ENCODE peak calls at places on chromosomes 13 and 19, in ten cellular contexts. One of them, this sample, is unnamed.

GRCh38 chr19:18437481-18438330 is at the start of gene ISYNA1:
- DNase-seq in activated naive CD8-positive, alpha-beta T cell treated with anti-CD3 and anti-CD28 coated beads, Interleukin-2, amount 50 U/mL, for 24 hours: peak; percentile 56
- DNase-seq in IMR-90: peak; percentile 20
- DNase-seq in NCI-H774: peak; percentile 23
- DNase-seq in lung microvascular endothelial cell: peak; percentile 47
- DNase-seq in lung: no peak
- DNase-seq in kidney: peak; percentile 89
- DNase-seq in CD4-positive, alpha-beta T cell: no peak
- DNase-seq in renal cortical epithelial cell: peak; percentile 19
- DNase-seq in nephron progenitor cell: peak; percentile 74
- DNase-seq in this sample: peak; percentile 60

GRCh38 chr19:10517361-10517759 is at the start of gene S1PR5:
- DNase-seq in lung: no peak
- DNase-seq in NCI-H774: no peak
- DNase-seq in renal cortical epithelial cell: no peak
- DNase-seq in activated naive CD8-positive, alpha-beta T cell treated with anti-CD3 and anti-CD28 coated beads, Interleukin-2, amount 50 U/mL, for 24 hours: no peak
- DNase-seq in IMR-90: no peak
- DNase-seq in lung microvascular endothelial cell: no peak
- DNase-seq in CD4-positive, alpha-beta T cell: no peak
- DNase-seq in kidney: peak; percentile 81
- DNase-seq in nephron progenitor cell: peak; percentile 73
- DNase-seq in this sample: no peak

GRCh38 chr13:72180253-72180952 is 313.4 kb upstream of the DACH1 start:
- DNase-seq in NCI-H774: no peak
- DNase-seq in kidney: no peak
- DNase-seq in activated naive CD8-positive, alpha-beta T cell treated with anti-CD3 and anti-CD28 coated beads, Interleukin-2, amount 50 U/mL, for 24 hours: no peak
- DNase-seq in CD4-positive, alpha-beta T cell: no peak
- DNase-seq in lung: no peak
- DNase-seq in renal cortical epithelial cell: peak; percentile 97
- DNase-seq in nephron progenitor cell: no peak
- DNase-seq in lung microvascular endothelial cell: no peak
- DNase-seq in IMR-90: peak; percentile 0
- DNase-seq in this sample: no peak

GRCh38 chr13:102090532-102090931 is 311.3 kb downstream of the FGF14 start:
- DNase-seq in lung microvascular endothelial cell: no peak
- DNase-seq in renal cortical epithelial cell: no peak
- DNase-seq in activated naive CD8-positive, alpha-beta T cell treated with anti-CD3 and anti-CD28 coated beads, Interleukin-2, amount 50 U/mL, for 24 hours: no peak
- DNase-seq in NCI-H774: no peak
- DNase-seq in lung: no peak
- DNase-seq in kidney: no peak
- DNase-seq in IMR-90: no peak
- DNase-seq in CD4-positive, alpha-beta T cell: no peak
- DNase-seq in nephron progenitor cell: no peak
- DNase-seq in this sample: no peak

GRCh38 chr13:66996503-66996902 is 233.6 kb downstream of the PCDH9 start:
- DNase-seq in nephron progenitor cell: no peak
- DNase-seq in lung: no peak
- DNase-seq in NCI-H774: no peak
- DNase-seq in activated naive CD8-positive, alpha-beta T cell treated with anti-CD3 and anti-CD28 coated beads, Interleukin-2, amount 50 U/mL, for 24 hours: no peak
- DNase-seq in renal cortical epithelial cell: peak; percentile 4
- DNase-seq in CD4-positive, alpha-beta T cell: no peak
- DNase-seq in kidney: no peak
- DNase-seq in IMR-90: peak; percentile 18
- DNase-seq in lung microvascular endothelial cell: no peak
- DNase-seq in this sample: no peak

GRCh38 chr19:31586282-31586681 is 237.0 kb upstream of the TSHZ3 start:
- DNase-seq in IMR-90: peak; percentile 62
- DNase-seq in NCI-H774: no peak
- DNase-seq in lung microvascular endothelial cell: no peak
- DNase-seq in nephron progenitor cell: no peak
- DNase-seq in activated naive CD8-positive, alpha-beta T cell treated with anti-CD3 and anti-CD28 coated beads, Interleukin-2, amount 50 U/mL, for 24 hours: no peak
- DNase-seq in renal cortical epithelial cell: no peak
- DNase-seq in kidney: no peak
- DNase-seq in CD4-positive, alpha-beta T cell: no peak
- DNase-seq in lung: no peak
- DNase-seq in this sample: no peak

GRCh38 chr19:9797871-9798270 is 21.0 kb downstream of the FBXL12 start:
- DNase-seq in CD4-positive, alpha-beta T cell: no peak
- DNase-seq in activated naive CD8-positive, alpha-beta T cell treated with anti-CD3 and anti-CD28 coated beads, Interleukin-2, amount 50 U/mL, for 24 hours: no peak
- DNase-seq in lung microvascular endothelial cell: no peak
- DNase-seq in nephron progenitor cell: no peak
- DNase-seq in NCI-H774: no peak
- DNase-seq in kidney: no peak
- DNase-seq in renal cortical epithelial cell: no peak
- DNase-seq in lung: no peak
- DNase-seq in IMR-90: no peak
- DNase-seq in this sample: no peak

GRCh38 chr13:49893591-49893990 is 42.5 kb downstream of the SPRYD7 start:
- DNase-seq in activated naive CD8-positive, alpha-beta T cell treated with anti-CD3 and anti-CD28 coated beads, Interleukin-2, amount 50 U/mL, for 24 hours: no peak
- DNase-seq in lung: no peak
- DNase-seq in renal cortical epithelial cell: no peak
- DNase-seq in NCI-H774: no peak
- DNase-seq in kidney: no peak
- DNase-seq in nephron progenitor cell: no peak
- DNase-seq in CD4-positive, alpha-beta T cell: no peak
- DNase-seq in IMR-90: no peak
- DNase-seq in lung microvascular endothelial cell: no peak
- DNase-seq in this sample: no peak

GRCh38 chr13:23620211-23620610 is 50.0 kb downstream of the TNFRSF19 start:
- DNase-seq in IMR-90: no peak
- DNase-seq in kidney: no peak
- DNase-seq in lung microvascular endothelial cell: no peak
- DNase-seq in activated naive CD8-positive, alpha-beta T cell treated with anti-CD3 and anti-CD28 coated beads, Interleukin-2, amount 50 U/mL, for 24 hours: no peak
- DNase-seq in renal cortical epithelial cell: no peak
- DNase-seq in lung: no peak
- DNase-seq in NCI-H774: no peak
- DNase-seq in CD4-positive, alpha-beta T cell: no peak
- DNase-seq in nephron progenitor cell: no peak
- DNase-seq in this sample: no peak

GRCh38 chr19:49921871-49922755 is 6.9 kb upstream of the ATF5 start:
- DNase-seq in renal cortical epithelial cell: peak; percentile 66
- DNase-seq in activated naive CD8-positive, alpha-beta T cell treated with anti-CD3 and anti-CD28 coated beads, Interleukin-2, amount 50 U/mL, for 24 hours: no peak
- DNase-seq in NCI-H774: no peak
- DNase-seq in CD4-positive, alpha-beta T cell: no peak
- DNase-seq in kidney: peak; percentile 56
- DNase-seq in lung microvascular endothelial cell: no peak
- DNase-seq in lung: no peak
- DNase-seq in IMR-90: peak; percentile 81
- DNase-seq in nephron progenitor cell: no peak
- DNase-seq in this sample: no peak

GRCh38 chr19:52102163-52102562 is 6.6 kb upstream of the ZNF841 start:
- DNase-seq in activated naive CD8-positive, alpha-beta T cell treated with anti-CD3 and anti-CD28 coated beads, Interleukin-2, amount 50 U/mL, for 24 hours: no peak
- DNase-seq in IMR-90: no peak
- DNase-seq in lung microvascular endothelial cell: no peak
- DNase-seq in renal cortical epithelial cell: no peak
- DNase-seq in NCI-H774: no peak
- DNase-seq in kidney: no peak
- DNase-seq in nephron progenitor cell: no peak
- DNase-seq in lung: no peak
- DNase-seq in CD4-positive, alpha-beta T cell: no peak
- DNase-seq in this sample: no peak

GRCh38 chr19:1651061-1651547 is 1.3 kb downstream of the TCF3 start:
- DNase-seq in kidney: peak; percentile 78
- DNase-seq in nephron progenitor cell: peak; percentile 48
- DNase-seq in activated naive CD8-positive, alpha-beta T cell treated with anti-CD3 and anti-CD28 coated beads, Interleukin-2, amount 50 U/mL, for 24 hours: peak; percentile 76
- DNase-seq in IMR-90: peak; percentile 16
- DNase-seq in CD4-positive, alpha-beta T cell: peak; percentile 51
- DNase-seq in lung: no peak
- DNase-seq in renal cortical epithelial cell: no peak
- DNase-seq in lung microvascular endothelial cell: peak; percentile 50
- DNase-seq in NCI-H774: no peak
- DNase-seq in this sample: no peak

GRCh38 chr19:58182577-58182988 is 278 bp upstream of the ZNF274 start:
- DNase-seq in activated naive CD8-positive, alpha-beta T cell treated with anti-CD3 and anti-CD28 coated beads, Interleukin-2, amount 50 U/mL, for 24 hours: peak; percentile 89
- DNase-seq in IMR-90: no peak
- DNase-seq in lung microvascular endothelial cell: no peak
- DNase-seq in kidney: no peak
- DNase-seq in nephron progenitor cell: no peak
- DNase-seq in CD4-positive, alpha-beta T cell: peak; percentile 75
- DNase-seq in lung: no peak
- DNase-seq in NCI-H774: no peak
- DNase-seq in renal cortical epithelial cell: no peak
- DNase-seq in this sample: no peak

This sample was measured in prostate gland.